ENCODE peak calls at places on chromosomes 11 and 22, in five cellular contexts. O, K, G, W and N are unnamed samples.

GRCh38 chr11:133238455-133238854 is 293.8 kb downstream of the OPCML start:
- DNase-seq in O (no peak), K (no peak), G (no peak), W (no peak), N (no peak)

GRCh38 chr11:71171576-71171975 is 80.8 kb downstream of the SHANK2 start:
- DNase-seq in O (no peak), K (no peak), G (no peak), W (no peak), N (no peak)

GRCh38 chr11:10155793-10156490 is 138.1 kb downstream of the SBF2 start:
- DNase-seq in O (no peak), K (no peak), G (no peak), W (no peak), N (peak; percentile 8)

GRCh38 chr22:19873960-19874306 is 19.3 kb upstream of the GNB1L start:
- DNase-seq in O (no peak), K (no peak), G (no peak), W (no peak), N (no peak)

GRCh38 chr11:120061761-120062560 is 76.0 kb downstream of the TRIM29 start:
- DNase-seq in O (no peak), K (no peak), G (peak; percentile 39), W (no peak), N (peak; percentile 17)

GRCh38 chr11:121886005-121886739 is 229.8 kb downstream of the BLID start:
- DNase-seq in O (peak; percentile 31), K (no peak), G (no peak), W (peak; percentile 16), N (no peak)

GRCh38 chr11:113494021-113494420 is 18.8 kb upstream of the DRD2 start:
- DNase-seq in O (no peak), K (no peak), G (no peak), W (no peak), N (no peak)

GRCh38 chr11:78690588-78690987 is 115.9 kb upstream of the NARS2 start:
- DNase-seq in O (no peak), K (no peak), G (no peak), W (peak; percentile 45), N (no peak)

GRCh38 chr11:31810779-31811647 is at the start of gene PAX6:
- DNase-seq in O (no peak), K (no peak), G (peak; percentile 88), W (peak; percentile 28), N (peak; percentile 86)

GRCh38 chr11:28490763-28491382 is 382.7 kb downstream of the METTL15 start:
- DNase-seq in O (no peak), K (no peak), G (no peak), W (peak; percentile 20), N (no peak)

GRCh38 chr22:38751422-38752346 is 4.1 kb downstream of the SUN2 start:
- DNase-seq in O (no peak), K (peak; percentile 63), G (no peak), W (no peak), N (no peak)

GRCh38 chr11:36791957-36792356 is 193.9 kb upstream of the RAG2 start:
- DNase-seq in O (no peak), K (no peak), G (no peak), W (no peak), N (no peak)

GRCh38 chr11:69263736-69264052 is 30.3 kb upstream of the MYEOV start:
- DNase-seq in O (peak; percentile 56), K (no peak), G (no peak), W (no peak), N (no peak)

GRCh38 chr11:93024376-93024775 is 54.9 kb downstream of the MTNR1B start:
- DNase-seq in O (no peak), K (no peak), G (no peak), W (peak; percentile 45), N (no peak)

GRCh38 chr11:74680703-74681531 is 50.3 kb downstream of the CHRDL2 start:
- DNase-seq in O (no peak), K (peak; percentile 45), G (no peak), W (no peak), N (no peak)

GRCh38 chr11:5753943-5754342 is at the start of gene OR52N4:
- DNase-seq in O (no peak), K (no peak), G (no peak), W (no peak), N (no peak)

GRCh38 chr11:134943544-134943943 is 531.5 kb upstream of the B3GAT1 start:
- DNase-seq in O (no peak), K (no peak), G (no peak), W (no peak), N (no peak)

GRCh38 chr11:17599460-17599925 is 52.4 kb downstream of the OTOG start:
- DNase-seq in O (no peak), K (peak; percentile 23), G (no peak), W (no peak), N (peak; percentile 40)

GRCh38 chr11:116515666-116516184 is 257.1 kb downstream of the BUD13 start:
- DNase-seq in O (no peak), K (peak; percentile 37), G (no peak), W (no peak), N (no peak)

GRCh38 chr11:33869511-33870422 is 22.1 kb downstream of the LMO2 start:
- DNase-seq in O (peak; percentile 69), K (no peak), G (peak; percentile 7), W (peak; percentile 2), N (peak; percentile 72)

GRCh38 chr11:73215191-73216134 is 2.6 kb upstream of the P2RY2 start:
- DNase-seq in O (no peak), K (no peak), G (no peak), W (no peak), N (no peak)